ENCODE peak calls at places on chromosomes 16 and 17, in four cellular contexts. U is WTC11, S is HepG2, K is K562. F is an unnamed sample.

GRCh38 chr17:72775237-72775636 is 317.3 kb downstream of the SLC39A11 start:
- DNase-seq in U (no peak), S (no peak), K (no peak), F (no peak)

GRCh38 chr16:14353340-14353739 is 276.7 kb downstream of the PARN start:
- DNase-seq in U (no peak), S (no peak), K (no peak), F (no peak)

GRCh38 chr16:11614587-11615175 is 28.0 kb upstream of the LITAF start:
- DNase-seq in U (no peak), S (no peak), K (no peak), F (no peak)

GRCh38 chr16:82083710-82084353 is 48.8 kb downstream of the HSD17B2 start:
- DNase-seq in U (no peak), S (peak; percentile 74), K (no peak), F (no peak)

GRCh38 chr17:80647746-80648145 is 103.1 kb downstream of the RPTOR start:
- DNase-seq in U (no peak), S (no peak), K (no peak), F (no peak)

GRCh38 chr17:77754956-77755355 is 203.5 kb upstream of the TNRC6C start:
- DNase-seq in U (no peak), S (no peak), K (no peak), F (no peak)

GRCh38 chr16:17467923-17468540 is 2.7 kb downstream of the XYLT1 start:
- DNase-seq in U (peak; percentile 77), S (peak; percentile 33), K (peak; percentile 32), F (no peak)

GRCh38 chr16:86170720-86171119 is 271.8 kb downstream of the IRF8 start:
- DNase-seq in U (no peak), S (no peak), K (no peak), F (no peak)

GRCh38 chr17:46736100-46736499 is 82.4 kb downstream of the WNT3 start:
- DNase-seq in U (no peak), S (no peak), K (no peak), F (peak; percentile 3)

GRCh38 chr17:65552214-65552613 is 9.2 kb downstream of the AXIN2 start:
- DNase-seq in U (no peak), S (no peak), K (no peak), F (no peak)

GRCh38 chr16:79897444-79898146 is 297.1 kb upstream of the MAF start:
- DNase-seq in U (no peak), S (peak; percentile 94), K (peak; percentile 74), F (no peak)

GRCh38 chr16:58035356-58036170 is 10.0 kb downstream of the MMP15 start:
- DNase-seq in U (no peak), S (no peak), K (no peak), F (no peak)

GRCh38 chr17:42287305-42288077 is 807 bp upstream of the STAT5A start:
- DNase-seq in U (no peak), S (no peak), K (peak; percentile 70), F (peak; percentile 40)

GRCh38 chr17:3916825-3917224 is 560 bp upstream of the P2RX1 start:
- DNase-seq in U (no peak), S (no peak), K (no peak), F (no peak)

GRCh38 chr16:11670171-11671131 is 2.2 kb downstream of the SNN start:
- DNase-seq in U (no peak), S (no peak), K (no peak), F (peak; percentile 46)

GRCh38 chr16:80158766-80159165 is 382.0 kb upstream of the DYNLRB2 start:
- DNase-seq in U (no peak), S (no peak), K (no peak), F (no peak)

GRCh38 chr16:67022531-67023214 is 6.3 kb upstream of the CBFB start:
- DNase-seq in U (no peak), S (no peak), K (no peak), F (no peak)

GRCh38 chr17:76107507-76107906 is 3.9 kb upstream of the EXOC7 start:
- DNase-seq in U (no peak), S (peak; percentile 58), K (peak; percentile 61), F (no peak)

GRCh38 chr17:42016411-42016831 is 818 bp downstream of the DNAJC7 start:
- DNase-seq in U (no peak), S (no peak), K (peak; percentile 31), F (no peak)

GRCh38 chr17:72460711-72461110 is 339.9 kb downstream of the SOX9 start:
- DNase-seq in U (no peak), S (no peak), K (no peak), F (no peak)

GRCh38 chr17:17896746-17897145 is 60.0 kb upstream of the SREBF1 start:
- DNase-seq in U (no peak), S (no peak), K (no peak), F (no peak)

GRCh38 chr16:22161999-22162657 is at the start of gene SDR42E2:
- DNase-seq in U (peak; percentile 80), S (no peak), K (peak; percentile 32), F (no peak)

GRCh38 chr16:56929639-56930038 is 2.3 kb upstream of the HERPUD1 start:
- DNase-seq in U (no peak), S (no peak), K (no peak), F (no peak)

GRCh38 chr16:1809281-1809801 is 15.8 kb upstream of the IGFALS start:
- DNase-seq in U (peak; percentile 83), S (no peak), K (peak; percentile 53), F (no peak)

GRCh38 chr16:24645739-24646645 is 83.5 kb upstream of the TNRC6A start:
- DNase-seq in U (no peak), S (peak; percentile 57), K (no peak), F (no peak)

GRCh38 chr17:55441544-55441943 is 19.9 kb upstream of the MMD start:
- DNase-seq in U (no peak), S (no peak), K (no peak), F (no peak)

GRCh38 chr16:81526935-81527334 is 82.3 kb downstream of the CMIP start:
- DNase-seq in U (no peak), S (no peak), K (peak; percentile 84), F (no peak)

GRCh38 chr17:51013322-51013721 is 107.3 kb downstream of the SPAG9 start:
- DNase-seq in U (no peak), S (no peak), K (no peak), F (no peak)

GRCh38 chr17:51016099-51016498 is 104.6 kb downstream of the SPAG9 start:
- DNase-seq in U (no peak), S (no peak), K (no peak), F (no peak)

GRCh38 chr17:51014129-51014528 is 106.5 kb downstream of the SPAG9 start:
- DNase-seq in U (no peak), S (no peak), K (no peak), F (no peak)

GRCh38 chr17:51017270-51017669 is 103.4 kb downstream of the SPAG9 start:
- DNase-seq in U (no peak), S (no peak), K (no peak), F (no peak)

GRCh38 chr17:51015145-51015558 is 105.5 kb downstream of the SPAG9 start:
- DNase-seq in U (no peak), S (no peak), K (no peak), F (no peak)
- TF ChIP-seq CBFB in U (no peak), S (no peak), K (no peak), F (no peak)

DNA sequence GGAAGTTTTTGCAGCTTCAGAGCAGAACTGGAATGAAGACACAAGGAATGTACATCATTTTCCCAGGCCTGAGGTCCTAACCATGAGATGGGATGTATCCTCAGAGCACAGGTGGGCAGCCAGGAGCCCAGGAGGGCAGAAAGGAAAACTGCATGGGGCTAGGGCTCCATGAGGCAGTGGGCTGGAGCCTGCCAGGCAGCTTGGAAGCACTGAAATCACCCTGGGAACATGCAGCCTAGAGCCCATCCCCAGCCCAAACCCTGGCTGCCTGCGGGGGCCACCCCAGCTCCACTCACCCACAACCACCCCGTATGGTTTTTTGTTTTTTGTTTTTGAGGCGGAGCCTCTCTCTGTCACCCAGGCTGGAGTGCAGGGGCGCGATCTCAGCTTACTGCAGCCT is 86.2 kb upstream of the SIAH1 start:
- DNase-seq in U (no peak), S (no peak), K (no peak), F (no peak)
- TF ChIP-seq CBFB in U (no peak), S (no peak), K (no peak), F (no peak)

GRCh38 chr17:5135726-5136579 is 20.1 kb downstream of the USP6 start:
- DNase-seq in U (no peak), S (no peak), K (no peak), F (no peak)
- TF ChIP-seq CBFB in U (no peak), S (no peak), K (no peak), F (no peak)

GRCh38 chr16:648071-648785 is 937 bp upstream of the WDR90 start:
- DNase-seq in U (peak; percentile 62), S (peak; percentile 57), K (no peak), F (no peak)

GRCh38 chr16:647173-647902 is 1.8 kb upstream of the WDR90 start:
- DNase-seq in U (no peak), S (no peak), K (no peak), F (no peak)

GRCh38 chr16:646679-647172 is 2.4 kb upstream of the WDR90 start:
- DNase-seq in U (no peak), S (no peak), K (no peak), F (no peak)

GRCh38 chr16:649646-650045 is 481 bp downstream of the WDR90 start:
- DNase-seq in U (no peak), S (no peak), K (no peak), F (no peak)

GRCh38 chr16:648786-649589 is at the start of gene WDR90:
- DNase-seq in U (peak; percentile 94), S (peak; percentile 91), K (no peak), F (peak; percentile 61)
- TF ChIP-seq CBFB in U (peak; percentile 91), S (peak; percentile 78), K (no peak), F (no peak)

DNA sequence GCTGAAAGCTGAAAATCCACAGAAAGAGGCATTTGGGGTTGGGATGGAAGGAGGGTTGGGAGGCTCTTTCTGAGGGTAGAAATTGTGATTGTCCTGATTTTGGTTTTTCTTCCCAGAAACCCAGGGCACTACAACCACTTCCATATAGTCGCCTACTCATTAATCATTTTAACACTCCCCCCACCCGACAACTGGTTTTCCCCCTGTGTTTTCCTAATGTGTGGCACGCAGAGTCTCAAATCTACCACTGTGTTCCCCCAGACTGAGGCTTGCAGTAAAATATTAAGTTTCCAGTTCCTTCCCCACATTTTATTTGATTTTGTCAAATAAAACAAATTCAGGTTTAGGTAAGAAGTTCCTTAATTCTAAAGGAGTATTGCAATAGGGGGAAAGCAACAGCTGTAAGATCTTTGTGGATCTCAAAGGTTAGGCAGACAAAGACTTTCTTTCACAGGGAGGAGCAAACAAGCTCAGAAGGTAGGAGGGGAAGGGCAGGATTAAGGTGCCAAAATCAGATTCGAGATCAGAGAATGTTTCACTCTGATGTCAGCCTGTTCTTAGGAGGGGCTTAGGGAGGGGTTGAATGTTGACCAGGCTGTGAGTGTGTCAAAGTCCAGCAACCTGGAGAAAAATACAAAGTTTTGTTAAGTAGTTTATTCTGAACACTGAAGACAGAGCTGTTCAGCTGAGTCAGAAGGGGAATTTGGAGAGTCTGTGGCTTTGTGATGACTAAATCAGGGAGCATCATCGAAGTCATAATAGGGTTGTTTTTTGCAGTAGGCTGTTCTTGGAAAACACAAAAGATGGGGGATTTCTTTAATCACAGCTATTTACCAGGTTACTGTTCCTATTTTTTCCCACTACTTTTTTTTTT is 3.6 kb downstream of the ZNF267 start:
- DNase-seq in U (no peak), S (peak; percentile 87), K (peak; percentile 24), F (peak; percentile 94)
- TF ChIP-seq CBFB in U (no peak), S (no peak), K (no peak), F (no peak)